ENCODE peak calls at places on chromosomes 3 and 15, in six cellular contexts. D is A673, Y is EH, U is epithelial cell of prostate, N is natural killer cell, J is fibroblast of lung. B is an unnamed sample.

GRCh38 chr3:133955892-133956291 is 60.2 kb upstream of the RAB6B start:
- DNase-seq in D (peak; percentile 52), Y (no peak), U (no peak), N (no peak), J (no peak), B (peak; percentile 44)

GRCh38 chr3:112587336-112587735 is 25.5 kb downstream of the SLC35A5 start:
- DNase-seq in D (no peak), Y (no peak), U (no peak), N (no peak), J (no peak), B (no peak)

GRCh38 chr15:66964791-66965190 is 100.6 kb upstream of the SMAD3 start:
- DNase-seq in D (no peak), Y (no peak), U (no peak), N (no peak), J (no peak), B (no peak)

GRCh38 chr3:71930056-71930991 is 145.4 kb upstream of the PROK2 start:
- DNase-seq in D (peak; percentile 3), Y (peak; percentile 25), U (peak; percentile 43), N (no peak), J (peak; percentile 49), B (no peak)

GRCh38 chr15:72136170-72137051 is 18.2 kb downstream of the SENP8 start:
- DNase-seq in D (no peak), Y (no peak), U (no peak), N (no peak), J (peak; percentile 6), B (no peak)

GRCh38 chr3:99700637-99701268 is 62.4 kb downstream of the COL8A1 start:
- DNase-seq in D (no peak), Y (peak; percentile 54), U (no peak), N (no peak), J (peak; percentile 84), B (no peak)

GRCh38 chr3:139332092-139332491 is 11.7 kb upstream of the MRPS22 start:
- DNase-seq in D (no peak), Y (no peak), U (no peak), N (no peak), J (no peak), B (no peak)

GRCh38 chr3:119658994-119659393 is 1.4 kb downstream of the POPDC2 start:
- DNase-seq in D (no peak), Y (no peak), U (no peak), N (no peak), J (no peak), B (no peak)

GRCh38 chr3:23276913-23277658 is 74.0 kb downstream of the UBE2E2 start:
- DNase-seq in D (no peak), Y (no peak), U (no peak), N (no peak), J (no peak), B (no peak)